ENCODE peak calls at places on chromosomes 16 and 17, in six cellular contexts. One of them, this sample, is unnamed.

GRCh38 chr17:72359811-72360210 is 239.0 kb downstream of the SOX9 start:
- DNase-seq in activated CD8-positive, alpha-beta memory T cell treated with anti-CD3 and anti-CD28 coated beads for 1 hour: no peak
- DNase-seq in mesenchymal stem cell: no peak
- DNase-seq in A549: no peak
- DNase-seq in cardiac fibroblast: no peak
- DNase-seq in activated CD4-positive, alpha-beta T cell treated with anti-CD3 and anti-CD28 coated beads, Interleukin-2, amount 50 U/mL, for 1 hour: no peak
- DNase-seq in this sample: no peak

GRCh38 chr17:70318061-70318460 is 148.7 kb downstream of the KCNJ2 start:
- DNase-seq in activated CD8-positive, alpha-beta memory T cell treated with anti-CD3 and anti-CD28 coated beads for 1 hour: no peak
- DNase-seq in mesenchymal stem cell: no peak
- DNase-seq in A549: no peak
- DNase-seq in cardiac fibroblast: no peak
- DNase-seq in activated CD4-positive, alpha-beta T cell treated with anti-CD3 and anti-CD28 coated beads, Interleukin-2, amount 50 U/mL, for 1 hour: no peak
- DNase-seq in this sample: no peak

GRCh38 chr17:59406808-59407381 is 75.4 kb downstream of the YPEL2 start:
- DNase-seq in activated CD8-positive, alpha-beta memory T cell treated with anti-CD3 and anti-CD28 coated beads for 1 hour: no peak
- DNase-seq in mesenchymal stem cell: peak; percentile 41
- DNase-seq in A549: peak; percentile 56
- DNase-seq in cardiac fibroblast: peak; percentile 74
- DNase-seq in activated CD4-positive, alpha-beta T cell treated with anti-CD3 and anti-CD28 coated beads, Interleukin-2, amount 50 U/mL, for 1 hour: no peak
- DNase-seq in this sample: no peak

GRCh38 chr17:7336240-7337175 is at the start of gene ACAP1:
- DNase-seq in activated CD8-positive, alpha-beta memory T cell treated with anti-CD3 and anti-CD28 coated beads for 1 hour: peak; percentile 70
- DNase-seq in mesenchymal stem cell: no peak
- DNase-seq in A549: no peak
- DNase-seq in cardiac fibroblast: no peak
- DNase-seq in activated CD4-positive, alpha-beta T cell treated with anti-CD3 and anti-CD28 coated beads, Interleukin-2, amount 50 U/mL, for 1 hour: peak; percentile 86
- DNase-seq in this sample: no peak

GRCh38 chr16:53435066-53435688 is 906 bp downstream of the RBL2 start:
- DNase-seq in activated CD8-positive, alpha-beta memory T cell treated with anti-CD3 and anti-CD28 coated beads for 1 hour: peak; percentile 36
- DNase-seq in mesenchymal stem cell: peak; percentile 95
- DNase-seq in A549: peak; percentile 92
- DNase-seq in cardiac fibroblast: peak; percentile 91
- DNase-seq in activated CD4-positive, alpha-beta T cell treated with anti-CD3 and anti-CD28 coated beads, Interleukin-2, amount 50 U/mL, for 1 hour: peak; percentile 55
- DNase-seq in this sample: peak; percentile 87

GRCh38 chr17:7405413-7405881 is 1.6 kb upstream of the TMEM256 start:
- DNase-seq in activated CD8-positive, alpha-beta memory T cell treated with anti-CD3 and anti-CD28 coated beads for 1 hour: no peak
- DNase-seq in mesenchymal stem cell: peak; percentile 34
- DNase-seq in A549: no peak
- DNase-seq in cardiac fibroblast: no peak
- DNase-seq in activated CD4-positive, alpha-beta T cell treated with anti-CD3 and anti-CD28 coated beads, Interleukin-2, amount 50 U/mL, for 1 hour: no peak
- DNase-seq in this sample: no peak

GRCh38 chr16:85754403-85754802 is 3.5 kb upstream of the C16orf74 start:
- DNase-seq in activated CD8-positive, alpha-beta memory T cell treated with anti-CD3 and anti-CD28 coated beads for 1 hour: no peak
- DNase-seq in mesenchymal stem cell: no peak
- DNase-seq in A549: no peak
- DNase-seq in cardiac fibroblast: no peak
- DNase-seq in activated CD4-positive, alpha-beta T cell treated with anti-CD3 and anti-CD28 coated beads, Interleukin-2, amount 50 U/mL, for 1 hour: no peak
- DNase-seq in this sample: no peak

GRCh38 chr17:74964246-74964761 is 8.3 kb downstream of the HID1 start:
- DNase-seq in activated CD8-positive, alpha-beta memory T cell treated with anti-CD3 and anti-CD28 coated beads for 1 hour: no peak
- DNase-seq in mesenchymal stem cell: no peak
- DNase-seq in A549: no peak
- DNase-seq in cardiac fibroblast: no peak
- DNase-seq in activated CD4-positive, alpha-beta T cell treated with anti-CD3 and anti-CD28 coated beads, Interleukin-2, amount 50 U/mL, for 1 hour: no peak
- DNase-seq in this sample: no peak

GRCh38 chr17:46039592-46040186 is 40.6 kb downstream of the STH start:
- DNase-seq in activated CD8-positive, alpha-beta memory T cell treated with anti-CD3 and anti-CD28 coated beads for 1 hour: no peak
- DNase-seq in mesenchymal stem cell: no peak
- DNase-seq in A549: no peak
- DNase-seq in cardiac fibroblast: no peak
- DNase-seq in activated CD4-positive, alpha-beta T cell treated with anti-CD3 and anti-CD28 coated beads, Interleukin-2, amount 50 U/mL, for 1 hour: no peak
- DNase-seq in this sample: no peak

GRCh38 chr17:57881143-57881542 is 31.3 kb upstream of the MRPS23 start:
- DNase-seq in activated CD8-positive, alpha-beta memory T cell treated with anti-CD3 and anti-CD28 coated beads for 1 hour: no peak
- DNase-seq in mesenchymal stem cell: peak; percentile 80
- DNase-seq in A549: no peak
- DNase-seq in cardiac fibroblast: peak; percentile 86
- DNase-seq in activated CD4-positive, alpha-beta T cell treated with anti-CD3 and anti-CD28 coated beads, Interleukin-2, amount 50 U/mL, for 1 hour: no peak
- DNase-seq in this sample: no peak

GRCh38 chr17:65078441-65079160 is 22.1 kb upstream of the GNA13 start:
- DNase-seq in activated CD8-positive, alpha-beta memory T cell treated with anti-CD3 and anti-CD28 coated beads for 1 hour: no peak
- DNase-seq in mesenchymal stem cell: peak; percentile 91
- DNase-seq in A549: no peak
- DNase-seq in cardiac fibroblast: peak; percentile 65
- DNase-seq in activated CD4-positive, alpha-beta T cell treated with anti-CD3 and anti-CD28 coated beads, Interleukin-2, amount 50 U/mL, for 1 hour: no peak
- DNase-seq in this sample: peak; percentile 74

GRCh38 chr16:5581428-5581827 is 483.8 kb upstream of the EEF2KMT start:
- DNase-seq in activated CD8-positive, alpha-beta memory T cell treated with anti-CD3 and anti-CD28 coated beads for 1 hour: no peak
- DNase-seq in mesenchymal stem cell: no peak
- DNase-seq in A549: no peak
- DNase-seq in cardiac fibroblast: no peak
- DNase-seq in activated CD4-positive, alpha-beta T cell treated with anti-CD3 and anti-CD28 coated beads, Interleukin-2, amount 50 U/mL, for 1 hour: no peak
- DNase-seq in this sample: no peak

GRCh38 chr16:22193134-22193411 is 13.0 kb upstream of the EEF2K start:
- DNase-seq in activated CD8-positive, alpha-beta memory T cell treated with anti-CD3 and anti-CD28 coated beads for 1 hour: no peak
- DNase-seq in mesenchymal stem cell: no peak
- DNase-seq in A549: no peak
- DNase-seq in cardiac fibroblast: no peak
- DNase-seq in activated CD4-positive, alpha-beta T cell treated with anti-CD3 and anti-CD28 coated beads, Interleukin-2, amount 50 U/mL, for 1 hour: no peak
- DNase-seq in this sample: no peak

GRCh38 chr16:72256398-72257048 is 84.6 kb upstream of the PMFBP1 start:
- DNase-seq in activated CD8-positive, alpha-beta memory T cell treated with anti-CD3 and anti-CD28 coated beads for 1 hour: no peak
- DNase-seq in mesenchymal stem cell: peak; percentile 58
- DNase-seq in A549: no peak
- DNase-seq in cardiac fibroblast: peak; percentile 69
- DNase-seq in activated CD4-positive, alpha-beta T cell treated with anti-CD3 and anti-CD28 coated beads, Interleukin-2, amount 50 U/mL, for 1 hour: no peak
- DNase-seq in this sample: peak; percentile 66

GRCh38 chr16:79608976-79609375 is 8.4 kb upstream of the MAF start:
- DNase-seq in activated CD8-positive, alpha-beta memory T cell treated with anti-CD3 and anti-CD28 coated beads for 1 hour: no peak
- DNase-seq in mesenchymal stem cell: no peak
- DNase-seq in A549: no peak
- DNase-seq in cardiac fibroblast: no peak
- DNase-seq in activated CD4-positive, alpha-beta T cell treated with anti-CD3 and anti-CD28 coated beads, Interleukin-2, amount 50 U/mL, for 1 hour: no peak
- DNase-seq in this sample: no peak

GRCh38 chr16:49467540-49468372 is 94.2 kb downstream of the C16orf78 start:
- DNase-seq in activated CD8-positive, alpha-beta memory T cell treated with anti-CD3 and anti-CD28 coated beads for 1 hour: no peak
- DNase-seq in mesenchymal stem cell: no peak
- DNase-seq in A549: no peak
- DNase-seq in cardiac fibroblast: no peak
- DNase-seq in activated CD4-positive, alpha-beta T cell treated with anti-CD3 and anti-CD28 coated beads, Interleukin-2, amount 50 U/mL, for 1 hour: no peak
- DNase-seq in this sample: peak; percentile 49

GRCh38 chr16:84548508-84548907 is 44.0 kb upstream of the MEAK7 start:
- DNase-seq in activated CD8-positive, alpha-beta memory T cell treated with anti-CD3 and anti-CD28 coated beads for 1 hour: no peak
- DNase-seq in mesenchymal stem cell: no peak
- DNase-seq in A549: no peak
- DNase-seq in cardiac fibroblast: no peak
- DNase-seq in activated CD4-positive, alpha-beta T cell treated with anti-CD3 and anti-CD28 coated beads, Interleukin-2, amount 50 U/mL, for 1 hour: no peak
- DNase-seq in this sample: no peak

GRCh38 chr16:49706620-49707355 is 149.1 kb downstream of the ZNF423 start:
- DNase-seq in activated CD8-positive, alpha-beta memory T cell treated with anti-CD3 and anti-CD28 coated beads for 1 hour: no peak
- DNase-seq in mesenchymal stem cell: no peak
- DNase-seq in A549: no peak
- DNase-seq in cardiac fibroblast: no peak
- DNase-seq in activated CD4-positive, alpha-beta T cell treated with anti-CD3 and anti-CD28 coated beads, Interleukin-2, amount 50 U/mL, for 1 hour: no peak
- DNase-seq in this sample: no peak

GRCh38 chr17:46841561-46842379 is 9.6 kb upstream of the WNT9B start:
- DNase-seq in activated CD8-positive, alpha-beta memory T cell treated with anti-CD3 and anti-CD28 coated beads for 1 hour: no peak
- DNase-seq in mesenchymal stem cell: no peak
- DNase-seq in A549: no peak
- DNase-seq in cardiac fibroblast: no peak
- DNase-seq in activated CD4-positive, alpha-beta T cell treated with anti-CD3 and anti-CD28 coated beads, Interleukin-2, amount 50 U/mL, for 1 hour: peak; percentile 19
- DNase-seq in this sample: no peak

GRCh38 chr17:82297280-82297803 is 20.1 kb downstream of the CD7 start:
- DNase-seq in activated CD8-positive, alpha-beta memory T cell treated with anti-CD3 and anti-CD28 coated beads for 1 hour: peak; percentile 88
- DNase-seq in mesenchymal stem cell: peak; percentile 70
- DNase-seq in A549: peak; percentile 80
- DNase-seq in cardiac fibroblast: peak; percentile 88
- DNase-seq in activated CD4-positive, alpha-beta T cell treated with anti-CD3 and anti-CD28 coated beads, Interleukin-2, amount 50 U/mL, for 1 hour: peak; percentile 84
- DNase-seq in this sample: peak; percentile 97

GRCh38 chr17:38464723-38465419 is 36.6 kb downstream of the ARHGAP23 start:
- DNase-seq in activated CD8-positive, alpha-beta memory T cell treated with anti-CD3 and anti-CD28 coated beads for 1 hour: no peak
- DNase-seq in mesenchymal stem cell: peak; percentile 93
- DNase-seq in A549: peak; percentile 81
- DNase-seq in cardiac fibroblast: peak; percentile 98
- DNase-seq in activated CD4-positive, alpha-beta T cell treated with anti-CD3 and anti-CD28 coated beads, Interleukin-2, amount 50 U/mL, for 1 hour: no peak
- DNase-seq in this sample: peak; percentile 97

GRCh38 chr17:78600181-78600651 is 23.0 kb upstream of the DNAH17 start:
- DNase-seq in activated CD8-positive, alpha-beta memory T cell treated with anti-CD3 and anti-CD28 coated beads for 1 hour: no peak
- DNase-seq in mesenchymal stem cell: no peak
- DNase-seq in A549: peak; percentile 67
- DNase-seq in cardiac fibroblast: peak; percentile 54
- DNase-seq in activated CD4-positive, alpha-beta T cell treated with anti-CD3 and anti-CD28 coated beads, Interleukin-2, amount 50 U/mL, for 1 hour: no peak
- DNase-seq in this sample: no peak

GRCh38 chr17:41496803-41497484 is 7.2 kb upstream of the KRT36 start:
- DNase-seq in activated CD8-positive, alpha-beta memory T cell treated with anti-CD3 and anti-CD28 coated beads for 1 hour: peak; percentile 5
- DNase-seq in mesenchymal stem cell: peak; percentile 81
- DNase-seq in A549: peak; percentile 91
- DNase-seq in cardiac fibroblast: peak; percentile 91
- DNase-seq in activated CD4-positive, alpha-beta T cell treated with anti-CD3 and anti-CD28 coated beads, Interleukin-2, amount 50 U/mL, for 1 hour: peak; percentile 43
- DNase-seq in this sample: no peak

GRCh38 chr17:41581366-41582060 is 5.2 kb downstream of the KRT14 start:
- DNase-seq in activated CD8-positive, alpha-beta memory T cell treated with anti-CD3 and anti-CD28 coated beads for 1 hour: no peak
- DNase-seq in mesenchymal stem cell: no peak
- DNase-seq in A549: no peak
- DNase-seq in cardiac fibroblast: no peak
- DNase-seq in activated CD4-positive, alpha-beta T cell treated with anti-CD3 and anti-CD28 coated beads, Interleukin-2, amount 50 U/mL, for 1 hour: no peak
- DNase-seq in this sample: no peak

GRCh38 chr17:21524211-21524591 is 148.0 kb downstream of the KCNJ12 start:
- DNase-seq in activated CD8-positive, alpha-beta memory T cell treated with anti-CD3 and anti-CD28 coated beads for 1 hour: no peak
- DNase-seq in mesenchymal stem cell: no peak
- DNase-seq in A549: no peak
- DNase-seq in cardiac fibroblast: peak; percentile 32
- DNase-seq in activated CD4-positive, alpha-beta T cell treated with anti-CD3 and anti-CD28 coated beads, Interleukin-2, amount 50 U/mL, for 1 hour: no peak
- DNase-seq in this sample: no peak

GRCh38 chr17:28634211-28634865 is 10.6 kb downstream of the BLTP2 start:
- DNase-seq in activated CD8-positive, alpha-beta memory T cell treated with anti-CD3 and anti-CD28 coated beads for 1 hour: no peak
- DNase-seq in mesenchymal stem cell: no peak
- DNase-seq in A549: no peak
- DNase-seq in cardiac fibroblast: no peak
- DNase-seq in activated CD4-positive, alpha-beta T cell treated with anti-CD3 and anti-CD28 coated beads, Interleukin-2, amount 50 U/mL, for 1 hour: no peak
- DNase-seq in this sample: no peak

GRCh38 chr17:4536259-4536741 is 18.9 kb downstream of the MYBBP1A start:
- DNase-seq in activated CD8-positive, alpha-beta memory T cell treated with anti-CD3 and anti-CD28 coated beads for 1 hour: no peak
- DNase-seq in mesenchymal stem cell: peak; percentile 30
- DNase-seq in A549: no peak
- DNase-seq in cardiac fibroblast: peak; percentile 19
- DNase-seq in activated CD4-positive, alpha-beta T cell treated with anti-CD3 and anti-CD28 coated beads, Interleukin-2, amount 50 U/mL, for 1 hour: no peak
- DNase-seq in this sample: no peak

GRCh38 chr17:3033248-3033640 is 30.2 kb downstream of the OR1D5 start:
- DNase-seq in activated CD8-positive, alpha-beta memory T cell treated with anti-CD3 and anti-CD28 coated beads for 1 hour: no peak
- DNase-seq in mesenchymal stem cell: no peak
- DNase-seq in A549: no peak
- DNase-seq in cardiac fibroblast: no peak
- DNase-seq in activated CD4-positive, alpha-beta T cell treated with anti-CD3 and anti-CD28 coated beads, Interleukin-2, amount 50 U/mL, for 1 hour: no peak
- DNase-seq in this sample: no peak

GRCh38 chr17:2393184-2393953 is 7.5 kb downstream of the MNT start:
- DNase-seq in activated CD8-positive, alpha-beta memory T cell treated with anti-CD3 and anti-CD28 coated beads for 1 hour: peak; percentile 80
- DNase-seq in mesenchymal stem cell: peak; percentile 85
- DNase-seq in A549: peak; percentile 94
- DNase-seq in cardiac fibroblast: peak; percentile 90
- DNase-seq in activated CD4-positive, alpha-beta T cell treated with anti-CD3 and anti-CD28 coated beads, Interleukin-2, amount 50 U/mL, for 1 hour: peak; percentile 90
- DNase-seq in this sample: peak; percentile 96

GRCh38 chr17:64128787-64129514 is 993 bp downstream of the ERN1 start:
- DNase-seq in activated CD8-positive, alpha-beta memory T cell treated with anti-CD3 and anti-CD28 coated beads for 1 hour: no peak
- DNase-seq in mesenchymal stem cell: peak; percentile 56
- DNase-seq in A549: peak; percentile 51
- DNase-seq in cardiac fibroblast: peak; percentile 53
- DNase-seq in activated CD4-positive, alpha-beta T cell treated with anti-CD3 and anti-CD28 coated beads, Interleukin-2, amount 50 U/mL, for 1 hour: no peak
- DNase-seq in this sample: peak; percentile 74

GRCh38 chr16:77113835-77114234 is 77.2 kb upstream of the MON1B start:
- DNase-seq in activated CD8-positive, alpha-beta memory T cell treated with anti-CD3 and anti-CD28 coated beads for 1 hour: no peak
- DNase-seq in mesenchymal stem cell: no peak
- DNase-seq in A549: no peak
- DNase-seq in cardiac fibroblast: peak; percentile 1
- DNase-seq in activated CD4-positive, alpha-beta T cell treated with anti-CD3 and anti-CD28 coated beads, Interleukin-2, amount 50 U/mL, for 1 hour: no peak
- DNase-seq in this sample: no peak

GRCh38 chr16:68287276-68288251 is 23.2 kb downstream of the SLC7A6OS start:
- DNase-seq in activated CD8-positive, alpha-beta memory T cell treated with anti-CD3 and anti-CD28 coated beads for 1 hour: no peak
- DNase-seq in mesenchymal stem cell: peak; percentile 81
- DNase-seq in A549: peak; percentile 27
- DNase-seq in cardiac fibroblast: peak; percentile 89
- DNase-seq in activated CD4-positive, alpha-beta T cell treated with anti-CD3 and anti-CD28 coated beads, Interleukin-2, amount 50 U/mL, for 1 hour: peak; percentile 34
- DNase-seq in this sample: peak; percentile 87

GRCh38 chr16:15548482-15548891 is 94.5 kb downstream of the MARF1 start:
- DNase-seq in activated CD8-positive, alpha-beta memory T cell treated with anti-CD3 and anti-CD28 coated beads for 1 hour: no peak
- DNase-seq in mesenchymal stem cell: no peak
- DNase-seq in A549: peak; percentile 30
- DNase-seq in cardiac fibroblast: no peak
- DNase-seq in activated CD4-positive, alpha-beta T cell treated with anti-CD3 and anti-CD28 coated beads, Interleukin-2, amount 50 U/mL, for 1 hour: no peak
- DNase-seq in this sample: no peak

GRCh38 chr16:85523602-85524364 is 89.3 kb upstream of the GSE1 start:
- DNase-seq in activated CD8-positive, alpha-beta memory T cell treated with anti-CD3 and anti-CD28 coated beads for 1 hour: no peak
- DNase-seq in mesenchymal stem cell: peak; percentile 66
- DNase-seq in A549: no peak
- DNase-seq in cardiac fibroblast: peak; percentile 75
- DNase-seq in activated CD4-positive, alpha-beta T cell treated with anti-CD3 and anti-CD28 coated beads, Interleukin-2, amount 50 U/mL, for 1 hour: no peak
- DNase-seq in this sample: peak; percentile 79

GRCh38 chr16:29306953-29307597 is 99.4 kb downstream of the NPIPB11 start:
- DNase-seq in activated CD8-positive, alpha-beta memory T cell treated with anti-CD3 and anti-CD28 coated beads for 1 hour: no peak
- DNase-seq in mesenchymal stem cell: peak; percentile 67
- DNase-seq in A549: no peak
- DNase-seq in cardiac fibroblast: no peak
- DNase-seq in activated CD4-positive, alpha-beta T cell treated with anti-CD3 and anti-CD28 coated beads, Interleukin-2, amount 50 U/mL, for 1 hour: no peak
- DNase-seq in this sample: peak; percentile 53

GRCh38 chr17:48555183-48555615 is 10.3 kb upstream of the HOXB2 start:
- DNase-seq in activated CD8-positive, alpha-beta memory T cell treated with anti-CD3 and anti-CD28 coated beads for 1 hour: no peak
- DNase-seq in mesenchymal stem cell: peak; percentile 97
- DNase-seq in A549: peak; percentile 93
- DNase-seq in cardiac fibroblast: peak; percentile 87
- DNase-seq in activated CD4-positive, alpha-beta T cell treated with anti-CD3 and anti-CD28 coated beads, Interleukin-2, amount 50 U/mL, for 1 hour: no peak
- DNase-seq in this sample: no peak

GRCh38 chr17:41738077-41738800 is 3.8 kb upstream of the HAP1 start:
- DNase-seq in activated CD8-positive, alpha-beta memory T cell treated with anti-CD3 and anti-CD28 coated beads for 1 hour: peak; percentile 38
- DNase-seq in mesenchymal stem cell: peak; percentile 74
- DNase-seq in A549: peak; percentile 89
- DNase-seq in cardiac fibroblast: peak; percentile 82
- DNase-seq in activated CD4-positive, alpha-beta T cell treated with anti-CD3 and anti-CD28 coated beads, Interleukin-2, amount 50 U/mL, for 1 hour: peak; percentile 76
- DNase-seq in this sample: peak; percentile 88

GRCh38 chr17:59753522-59754467 is 46.3 kb downstream of the VMP1 start:
- DNase-seq in activated CD8-positive, alpha-beta memory T cell treated with anti-CD3 and anti-CD28 coated beads for 1 hour: no peak
- DNase-seq in mesenchymal stem cell: peak; percentile 90
- DNase-seq in A549: peak; percentile 94
- DNase-seq in cardiac fibroblast: peak; percentile 93
- DNase-seq in activated CD4-positive, alpha-beta T cell treated with anti-CD3 and anti-CD28 coated beads, Interleukin-2, amount 50 U/mL, for 1 hour: no peak
- DNase-seq in this sample: no peak

GRCh38 chr16:27097671-27098275 is 31.0 kb downstream of the C16orf82 start:
- DNase-seq in activated CD8-positive, alpha-beta memory T cell treated with anti-CD3 and anti-CD28 coated beads for 1 hour: no peak
- DNase-seq in mesenchymal stem cell: peak; percentile 48
- DNase-seq in A549: no peak
- DNase-seq in cardiac fibroblast: peak; percentile 89
- DNase-seq in activated CD4-positive, alpha-beta T cell treated with anti-CD3 and anti-CD28 coated beads, Interleukin-2, amount 50 U/mL, for 1 hour: no peak
- DNase-seq in this sample: no peak

This sample was measured in sigmoid colon.